ENCODE peak calls at places on chromosomes 12 and 14, in ten cellular contexts. G is AG10803; E is CD8-positive, alpha-beta T cell; Z is mucosa of descending colon; U is spleen; K is AG04449; X is fibroblast of pulmonary artery; J is AG04450; B is A549; Y is GM12878. H is an unnamed sample.

GRCh38 chr14:85532570-85532969 is 2.6 kb downstream of the FLRT2 start:
- DNase-seq in G (no peak), E (no peak), Z (no peak), U (no peak), K (no peak), X (no peak), J (no peak), B (no peak), Y (no peak), H (no peak)

GRCh38 chr12:116152268-116152667 is 125.2 kb downstream of the MED13L start:
- DNase-seq in G (peak; percentile 83), E (no peak), Z (no peak), U (no peak), K (peak; percentile 82), X (peak; percentile 86), J (peak; percentile 71), B (peak; percentile 33), Y (no peak), H (peak; percentile 98)

GRCh38 chr14:59098377-59098776 is 90.1 kb upstream of the DAAM1 start:
- DNase-seq in G (peak; percentile 85), E (no peak), Z (no peak), U (no peak), K (peak; percentile 88), X (peak; percentile 94), J (peak; percentile 87), B (peak; percentile 85), Y (no peak), H (peak; percentile 91)

GRCh38 chr14:74859757-74860156 is 16.2 kb downstream of the PROX2 start:
- DNase-seq in G (no peak), E (no peak), Z (no peak), U (no peak), K (no peak), X (no peak), J (no peak), B (no peak), Y (no peak), H (no peak)

GRCh38 chr12:52658196-52658595 is 6.2 kb upstream of the KRT2 start:
- DNase-seq in G (no peak), E (no peak), Z (no peak), U (peak; percentile 65), K (no peak), X (no peak), J (no peak), B (no peak), Y (no peak), H (no peak)

GRCh38 chr12:7282844-7283243 is 21.0 kb upstream of the ACSM4 start:
- DNase-seq in G (no peak), E (no peak), Z (no peak), U (no peak), K (no peak), X (no peak), J (no peak), B (no peak), Y (peak; percentile 38), H (no peak)

GRCh38 chr12:24902521-24903304 is 46.2 kb downstream of the BCAT1 start:
- DNase-seq in G (peak; percentile 68), E (no peak), Z (peak; percentile 5), U (peak; percentile 82), K (no peak), X (no peak), J (no peak), B (no peak), Y (no peak), H (peak; percentile 37)

GRCh38 chr14:51614707-51615106 is 37.0 kb upstream of the FRMD6 start:
- DNase-seq in G (peak; percentile 72), E (no peak), Z (no peak), U (no peak), K (no peak), X (no peak), J (no peak), B (no peak), Y (no peak), H (no peak)

GRCh38 chr12:13635709-13636108 is 345.7 kb downstream of the GRIN2B start:
- DNase-seq in G (no peak), E (no peak), Z (no peak), U (no peak), K (no peak), X (no peak), J (no peak), B (no peak), Y (no peak), H (no peak)

GRCh38 chr12:110932048-110932447 is 11.7 kb upstream of the MYL2 start:
- DNase-seq in G (no peak), E (no peak), Z (no peak), U (no peak), K (no peak), X (peak; percentile 13), J (no peak), B (peak; percentile 23), Y (no peak), H (peak; percentile 24)
- TF ChIP-seq CTCF in G (peak; percentile 7), E (no peak), Z (no peak), U (no peak), K (no peak), X (peak; percentile 54), J (peak; percentile 18), B (peak; percentile 50), Y (peak; percentile 28), H (peak; percentile 66)

DNA sequence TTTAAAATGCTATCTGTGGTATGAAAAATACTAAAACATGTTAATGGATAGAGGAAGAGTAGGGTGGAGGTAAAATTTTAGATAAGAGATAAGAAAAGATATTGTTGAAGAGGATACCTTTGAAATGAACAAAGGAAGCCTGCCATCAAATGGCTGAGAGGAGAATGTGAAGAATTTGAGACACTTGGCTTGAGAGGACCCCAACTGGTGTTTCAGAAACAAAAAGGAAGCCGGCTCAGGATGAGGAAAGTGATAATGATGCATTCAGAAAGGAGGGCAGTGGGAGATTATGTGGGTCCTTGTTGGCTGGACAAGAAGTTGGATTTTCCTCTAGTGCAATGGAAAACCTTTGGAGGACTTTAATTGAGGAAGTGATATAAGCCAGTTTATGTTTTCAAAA is 264.4 kb downstream of the DUSP6 start:
- DNase-seq in G (no peak), E (no peak), Z (no peak), U (no peak), K (no peak), X (no peak), J (no peak), B (no peak), Y (no peak), H (no peak)
- H3K4me3 ChIP-seq in G (no peak overlapping the region), E (no peak overlapping the region), Z (no peak overlapping the region), U (no peak overlapping the region), K (no peak overlapping the region), X (no peak overlapping the region), J (no peak overlapping the region), B (no peak overlapping the region), Y (no peak overlapping the region), H (no peak overlapping the region)

DNA sequence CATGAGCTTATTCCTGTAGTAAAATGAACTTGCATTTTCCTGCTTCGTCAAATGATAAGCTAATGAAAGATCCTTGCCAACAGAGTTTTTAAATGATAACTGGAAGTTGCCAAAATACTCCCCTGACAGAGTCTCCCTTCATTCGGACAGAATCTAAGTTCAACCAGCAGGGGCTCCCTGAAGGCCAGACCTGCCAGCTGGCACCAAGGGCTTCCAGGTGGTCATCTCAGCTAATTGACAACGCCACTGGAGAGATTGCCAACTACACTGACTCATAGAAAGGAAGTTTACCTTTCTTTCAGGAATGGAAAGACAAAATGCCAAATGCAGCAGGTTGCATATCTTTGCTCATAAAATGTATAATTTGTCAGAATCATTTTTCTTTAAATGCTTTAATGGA is 462.8 kb downstream of the GXYLT1 start:
- DNase-seq in G (no peak), E (no peak), Z (no peak), U (no peak), K (no peak), X (no peak), J (no peak), B (no peak), Y (no peak), H (no peak)
- TF ChIP-seq CTCF in G (no peak), E (no peak), Z (no peak), U (no peak), K (no peak), X (no peak), J (no peak), B (no peak), Y (no peak), H (no peak)

DNA sequence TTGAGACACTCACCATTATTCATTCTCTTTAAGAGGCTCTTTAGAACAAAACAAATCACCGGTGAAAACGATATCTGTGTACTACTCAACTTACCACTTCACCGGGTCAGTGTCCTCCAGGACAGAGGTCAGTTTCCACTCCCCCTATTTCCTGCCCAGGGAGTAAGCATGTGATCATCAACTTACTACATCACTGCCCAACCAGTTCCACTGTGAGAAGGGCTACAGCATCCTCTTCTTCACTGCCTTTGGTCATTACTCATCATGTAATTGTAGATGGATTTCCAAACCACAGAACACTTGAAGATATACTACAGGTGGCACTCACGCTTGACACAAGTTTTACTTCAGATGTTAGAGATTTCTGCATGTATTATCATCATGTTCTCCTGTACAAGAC is 5.7 kb downstream of the TMCC3 start:
- DNase-seq in G (peak; percentile 22), E (no peak), Z (no peak), U (no peak), K (no peak), X (peak; percentile 57), J (no peak), B (no peak), Y (peak; percentile 49), H (peak; percentile 92)
- H3K4me3 ChIP-seq in G (no peak overlapping the region), E (no peak overlapping the region), Z (no peak overlapping the region), U (no peak overlapping the region), K (no peak overlapping the region), X (no peak overlapping the region), J (no peak overlapping the region), B (no peak overlapping the region), Y (no peak overlapping the region), H (peak overlapping the region; percentile 23)

GRCh38 chr14:68926236-68926635 is 52.9 kb downstream of the ACTN1 start:
- DNase-seq in G (no peak), E (no peak), Z (no peak), U (no peak), K (no peak), X (peak; percentile 33), J (no peak), B (peak; percentile 46), Y (no peak), H (no peak)
- TF ChIP-seq CTCF in G (peak; percentile 42), E (peak; percentile 21), Z (no peak), U (peak; percentile 30), K (peak; percentile 51), X (peak; percentile 56), J (peak; percentile 55), B (peak; percentile 23), Y (no peak), H (peak; percentile 71)

GRCh38 chr14:23555882-23556699 is at the start of gene THTPA:
- DNase-seq in G (peak; percentile 84), E (peak; percentile 92), Z (peak; percentile 97), U (peak; percentile 99), K (no peak), X (peak; percentile 86), J (peak; percentile 59), B (peak; percentile 91), Y (peak; percentile 72), H (peak; percentile 90)
- H3K4me3 ChIP-seq in G (peak within 1 kb of the TSS; percentile 95), E (peak within 1 kb of the TSS; percentile 98), Z (peak within 1 kb of the TSS; percentile 65), U (peak within 1 kb of the TSS; percentile 81), K (peak within 1 kb of the TSS; percentile 82), X (peak within 1 kb of the TSS; percentile 91), J (peak within 1 kb of the TSS; percentile 90), B (peak within 1 kb of the TSS; percentile 93), Y (peak within 1 kb of the TSS; percentile 82), H (peak within 1 kb of the TSS; percentile 94)

GRCh38 chr12:111297703-111298426 is 71.0 kb downstream of the PHETA1 start:
- DNase-seq in G (no peak), E (no peak), Z (no peak), U (no peak), K (no peak), X (no peak), J (no peak), B (no peak), Y (no peak), H (no peak)
- TF ChIP-seq CTCF in G (no peak), E (no peak), Z (no peak), U (no peak), K (no peak), X (no peak), J (no peak), B (no peak), Y (no peak), H (no peak)

GRCh38 chr12:68495666-68496065 is 115.0 kb upstream of the RAP1B start:
- DNase-seq in G (peak; percentile 68), E (no peak), Z (no peak), U (no peak), K (no peak), X (peak; percentile 82), J (no peak), B (no peak), Y (no peak), H (peak; percentile 79)
- H3K4me3 ChIP-seq in G (no peak overlapping the region), E (no peak overlapping the region), Z (no peak overlapping the region), U (no peak overlapping the region), K (no peak overlapping the region), X (no peak overlapping the region), J (no peak overlapping the region), B (no peak overlapping the region), Y (no peak overlapping the region), H (no peak overlapping the region)

H was measured in choroid plexus epithelial cell.